ENCODE peak calls at places on chromosomes 1 and 21, in five cellular contexts. V is upper lobe of left lung, S is GM12878, K is HepG2, Q is K562. P is an unnamed sample.

GRCh38 chr1:25095635-25096200 is 136.6 kb downstream of the SYF2 start:
- ATAC-seq in V (no peak), S (peak; percentile 56), K (no peak), Q (no peak), P (no peak)

GRCh38 chr1:235503333-235504121 is 725 bp downstream of the B3GALNT2 start:
- ATAC-seq in V (peak; percentile 39), S (peak; percentile 22), K (peak; percentile 20), Q (peak; percentile 9), P (no peak)

GRCh38 chr1:223229756-223230155 is 86.7 kb upstream of the TLR5 start:
- ATAC-seq in V (no peak), S (peak; percentile 5), K (no peak), Q (no peak), P (no peak)

GRCh38 chr1:223700388-223700918 is 11.9 kb upstream of the CAPN2 start:
- ATAC-seq in V (no peak), S (no peak), K (no peak), Q (peak; percentile 5), P (no peak)

GRCh38 chr21:26080211-26080610 is 90.4 kb downstream of the APP start:
- ATAC-seq in V (no peak), S (no peak), K (no peak), Q (no peak), P (no peak)

GRCh38 chr1:150225546-150225945 is 10.4 kb downstream of the ANP32E start:
- ATAC-seq in V (no peak), S (no peak), K (no peak), Q (no peak), P (no peak)

GRCh38 chr1:86798608-86799291 is 94.4 kb downstream of the SH3GLB1 start:
- ATAC-seq in V (no peak), S (peak; percentile 36), K (peak; percentile 49), Q (peak; percentile 60), P (no peak)

GRCh38 chr1:19648689-19649088 is 4.6 kb downstream of the NBL1 start:
- ATAC-seq in V (no peak), S (no peak), K (peak; percentile 6), Q (peak; percentile 48), P (no peak)

GRCh38 chr1:226723640-226724532 is 15.2 kb downstream of the ITPKB start:
- ATAC-seq in V (peak; percentile 47), S (peak; percentile 7), K (no peak), Q (peak; percentile 82), P (peak; percentile 71)

GRCh38 chr1:63643517-63643916 is 50.3 kb downstream of the PGM1 start:
- ATAC-seq in V (no peak), S (no peak), K (no peak), Q (no peak), P (no peak)

GRCh38 chr21:41616063-41616591 is 108.2 kb upstream of the TMPRSS2 start:
- ATAC-seq in V (no peak), S (no peak), K (no peak), Q (no peak), P (no peak)

GRCh38 chr1:54027848-54028247 is 9.9 kb upstream of the LDLRAD1 start:
- ATAC-seq in V (no peak), S (no peak), K (peak; percentile 59), Q (peak; percentile 34), P (no peak)

GRCh38 chr1:178869114-178869697 is 1.7 kb downstream of the ANGPTL1 start:
- ATAC-seq in V (peak; percentile 66), S (no peak), K (no peak), Q (no peak), P (peak; percentile 55)

GRCh38 chr1:28078680-28079626 is 9.5 kb downstream of the EYA3 start:
- ATAC-seq in V (no peak), S (peak; percentile 60), K (peak; percentile 30), Q (no peak), P (no peak)

GRCh38 chr1:111559736-111560279 is 56.4 kb upstream of the ADORA3 start:
- ATAC-seq in V (peak; percentile 78), S (no peak), K (peak; percentile 89), Q (no peak), P (no peak)

GRCh38 chr1:161038523-161039153 is at the start of gene TSTD1:
- ATAC-seq in V (peak; percentile 87), S (peak; percentile 94), K (no peak), Q (no peak), P (peak; percentile 76)

GRCh38 chr1:116769561-116769977 is 15.3 kb downstream of the CD2 start:
- ATAC-seq in V (peak; percentile 47), S (peak; percentile 80), K (no peak), Q (no peak), P (no peak)

GRCh38 chr1:100670083-100670482 is 49.5 kb upstream of the VCAM1 start:
- ATAC-seq in V (no peak), S (no peak), K (no peak), Q (no peak), P (no peak)

GRCh38 chr1:51877434-51878306 is 857 bp downstream of the NRDC start:
- ATAC-seq in V (peak; percentile 20), S (peak; percentile 14), K (peak; percentile 37), Q (peak; percentile 47), P (no peak)

GRCh38 chr1:58882322-58882951 is 98.6 kb upstream of the JUN start:
- ATAC-seq in V (no peak), S (no peak), K (no peak), Q (no peak), P (no peak)

GRCh38 chr1:211503542-211503941 is 11.6 kb upstream of the RD3 start:
- ATAC-seq in V (no peak), S (no peak), K (no peak), Q (peak; percentile 44), P (no peak)

GRCh38 chr1:203124546-203125317 is 2.8 kb upstream of the ADORA1 start:
- ATAC-seq in V (no peak), S (no peak), K (no peak), Q (no peak), P (no peak)

GRCh38 chr1:906532-907420 is 16.9 kb upstream of the SAMD11 start:
- ATAC-seq in V (peak; percentile 47), S (peak; percentile 71), K (peak; percentile 48), Q (peak; percentile 70), P (no peak)

GRCh38 chr1:31509124-31510072 is 66.9 kb upstream of the TINAGL1 start:
- ATAC-seq in V (no peak), S (peak; percentile 76), K (peak; percentile 89), Q (no peak), P (no peak)

GRCh38 chr1:231272880-231273279 is 31.9 kb downstream of the GNPAT start:
- ATAC-seq in V (peak; percentile 60), S (no peak), K (peak; percentile 29), Q (no peak), P (no peak)

GRCh38 chr1:47399138-47399840 is 16.8 kb upstream of the FOXE3 start:
- ATAC-seq in V (no peak), S (peak; percentile 67), K (no peak), Q (no peak), P (no peak)

GRCh38 chr1:243943671-243944428 is 93.8 kb upstream of the AKT3 start:
- ATAC-seq in V (peak; percentile 13), S (no peak), K (peak; percentile 65), Q (no peak), P (no peak)

GRCh38 chr1:231407537-231408396 is 14.3 kb downstream of the EGLN1 start:
- ATAC-seq in V (peak; percentile 67), S (peak; percentile 85), K (peak; percentile 60), Q (peak; percentile 53), P (no peak)

DNA sequence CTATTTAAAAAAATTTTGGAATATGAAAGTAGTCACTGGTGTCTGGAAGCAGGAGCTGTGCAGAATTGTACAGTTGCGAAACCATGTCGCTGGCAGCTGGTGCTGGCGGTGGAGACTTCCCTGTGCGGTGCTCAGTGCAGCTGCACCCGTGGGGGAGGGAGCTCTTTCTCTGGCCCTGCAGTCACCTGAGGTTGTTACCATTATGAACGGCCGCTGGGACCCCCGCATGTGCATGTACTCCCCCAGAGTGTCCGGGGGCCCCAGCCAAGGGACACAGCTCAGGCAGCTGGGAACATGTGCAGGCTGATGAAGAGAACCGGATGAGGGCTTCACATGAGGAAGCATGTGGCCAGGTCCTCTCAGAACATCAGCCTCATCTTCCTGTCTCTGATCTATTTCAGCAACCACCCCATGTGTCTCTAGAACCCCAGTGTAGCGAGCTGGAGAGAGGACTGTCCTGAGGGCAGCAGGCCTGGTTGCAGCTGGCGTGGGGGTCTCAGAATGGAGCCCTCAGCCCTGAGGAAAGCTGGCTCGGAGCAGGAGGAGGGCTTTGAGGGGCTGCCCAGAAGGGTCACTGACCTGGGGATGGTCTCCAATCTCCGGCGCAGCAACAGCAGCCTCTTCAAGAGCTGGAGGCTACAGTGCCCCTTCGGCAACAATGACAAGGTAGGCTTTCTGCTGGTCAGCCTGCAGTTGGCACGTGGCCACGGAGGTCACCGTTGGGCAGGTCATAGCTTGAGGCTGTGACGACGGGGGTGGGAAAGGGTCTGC is at the start of gene TRPM2:
- ATAC-seq in V (peak; percentile 80), S (peak; percentile 62), K (no peak), Q (no peak), P (peak; percentile 53)
- H3K27me3 ChIP-seq in V (no peaks in the 10 kb centered on the region), S (no peaks in the 10 kb centered on the region), K (peaks cover 6% of the 10 kb centered on the region), Q (peaks cover 86% of the 10 kb centered on the region), P (peaks cover 74% of the 10 kb centered on the region)

GRCh38 chr1:115246526-115246925 is 91.5 kb downstream of the NGF start:
- ATAC-seq in V (no peak), S (no peak), K (no peak), Q (no peak), P (no peak)

GRCh38 chr1:115251856-115252255 is 86.2 kb downstream of the NGF start:
- ATAC-seq in V (peak; percentile 95), S (no peak), K (no peak), Q (no peak), P (peak; percentile 82)

GRCh38 chr1:115255154-115255553 is 82.9 kb downstream of the NGF start:
- ATAC-seq in V (no peak), S (no peak), K (no peak), Q (no peak), P (no peak)

GRCh38 chr1:115252585-115252984 is 85.5 kb downstream of the NGF start:
- ATAC-seq in V (no peak), S (no peak), K (no peak), Q (no peak), P (no peak)

DNA sequence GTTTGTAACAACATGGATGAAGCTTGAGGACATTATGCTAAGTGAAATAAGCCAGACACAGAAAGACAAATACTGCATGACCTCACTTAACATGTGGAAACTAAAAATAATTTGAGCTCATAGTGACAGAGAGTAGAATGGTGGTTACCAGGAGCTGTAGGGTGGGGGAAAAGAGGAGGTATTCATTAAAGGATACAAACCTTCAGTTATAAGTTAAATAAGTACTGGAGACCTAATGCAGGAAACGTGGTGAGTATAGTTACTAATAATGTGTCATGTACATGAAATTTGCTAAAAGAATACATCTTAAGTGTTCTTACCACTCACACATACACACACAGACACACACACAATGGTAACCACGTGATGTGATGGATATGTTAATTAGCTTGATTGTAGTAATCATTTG is 86.7 kb downstream of the NGF start:
- ATAC-seq in V (peak; percentile 84), S (no peak), K (no peak), Q (no peak), P (peak; percentile 62)
- TF ChIP-seq EP300 in V (no peak), S (no peak), K (no peak), Q (no peak), P (no peak)

GRCh38 chr1:245779797-245780529 is 625.2 kb downstream of the KIF26B start:
- ATAC-seq in V (no peak), S (no peak), K (no peak), Q (peak; percentile 47), P (no peak)
- TF ChIP-seq CTCF in V (no peak), S (no peak), K (no peak), Q (peak; percentile 33), P (no peak)

GRCh38 chr1:7422081-7422480 is 349.0 kb upstream of the VAMP3 start:
- ATAC-seq in V (no peak), S (no peak), K (no peak), Q (no peak), P (no peak)
- H3K27me3 ChIP-seq in V (no peaks in the 10 kb centered on the region), S (no peaks in the 10 kb centered on the region), K (peaks cover 1% of the 10 kb centered on the region), Q (peaks cover 40% of the 10 kb centered on the region), P (no peaks in the 10 kb centered on the region)

GRCh38 chr1:173714759-173715537 is at the start of gene KLHL20:
- ATAC-seq in V (peak; percentile 99), S (peak; percentile 98), K (peak; percentile 98), Q (peak; percentile 97), P (peak; percentile 96)
- TF ChIP-seq EP300 in V (no peak), S (no peak), K (no peak), Q (peak; percentile 64), P (no peak)